ENCODE peak calls at places on chromosome 18, in four cellular contexts. M is endothelial cell of umbilical vein, E is mammary epithelial cell, C is neural progenitor cell. W is an unnamed sample.

GRCh38 chr18:78822886-78823285 is 156.7 kb upstream of the SALL3 start:
- DNase-seq in C (no peak), E (no peak), M (no peak), W (no peak)

GRCh38 chr18:5841518-5841917 is 53.8 kb downstream of the TMEM200C start:
- DNase-seq in E (no peak), C (no peak), M (peak), W (no peak)

GRCh38 chr18:45324489-45325111 is 290.7 kb upstream of the SLC14A2 start:
- DNase-seq in M (no peak), E (no peak), C (peak), W (peak)

GRCh38 chr18:408367-408766 is 92.1 kb downstream of the COLEC12 start:
- DNase-seq in E (no peak), M (no peak), C (no peak), W (no peak)

GRCh38 chr18:9916067-9916684 is 2.4 kb downstream of the VAPA start:
- DNase-seq in M (peak), C (peak), E (no peak), W (no peak)

GRCh38 chr18:74299162-74299561 is 7.4 kb upstream of the CYB5A start:
- DNase-seq in C (no peak), E (no peak), M (no peak), W (no peak)

GRCh38 chr18:39561136-39561535 is 1995.5 kb upstream of the CELF4 start:
- DNase-seq in C (no peak), E (no peak), M (peak), W (peak)

GRCh38 chr18:13611616-13612110 is 114.7 kb downstream of the FAM210A start:
- DNase-seq in M (peak), C (no peak), E (peak), W (peak)

GRCh38 chr18:63823516-63824219 is 48.5 kb downstream of the SERPINB7 start:
- DNase-seq in M (peak), C (peak), E (no peak), W (peak)

GRCh38 chr18:46173393-46174316 is 69.5 kb downstream of the HAUS1 start:
- DNase-seq in C (peak), E (peak), M (peak), W (peak)

GRCh38 chr18:13517369-13517768 is 209.0 kb downstream of the FAM210A start:
- DNase-seq in C (no peak), M (no peak), E (no peak), W (no peak)

GRCh38 chr18:44594779-44595467 is 85.8 kb upstream of the SETBP1 start:
- DNase-seq in M (peak), E (peak), C (no peak), W (peak)

GRCh38 chr18:616380-616995 is 19.7 kb downstream of the CLUL1 start:
- DNase-seq in M (peak), E (peak), C (peak), W (peak)

GRCh38 chr18:1296237-1296636 is 391.6 kb downstream of the ADCYAP1 start:
- DNase-seq in C (no peak), M (no peak), E (no peak), W (no peak)

GRCh38 chr18:67600181-67600631 is 83.7 kb upstream of the DSEL start:
- DNase-seq in E (peak), C (no peak), M (no peak), W (peak)

GRCh38 chr18:31723998-31724711 is 36.5 kb downstream of the SLC25A52 start:
- DNase-seq in M (no peak), C (no peak), E (no peak), W (peak)

GRCh38 chr18:74861154-74861553 is 263.5 kb downstream of the ZNF407 start:
- DNase-seq in C (no peak), M (peak), E (no peak), W (peak)

GRCh38 chr18:55821219-55821618 is 233.2 kb upstream of the TCF4 start:
- DNase-seq in C (no peak), M (no peak), E (peak), W (peak)

GRCh38 chr18:13513481-13513880 is 212.9 kb downstream of the FAM210A start:
- DNase-seq in C (no peak), M (no peak), E (no peak), W (no peak)

DNA sequence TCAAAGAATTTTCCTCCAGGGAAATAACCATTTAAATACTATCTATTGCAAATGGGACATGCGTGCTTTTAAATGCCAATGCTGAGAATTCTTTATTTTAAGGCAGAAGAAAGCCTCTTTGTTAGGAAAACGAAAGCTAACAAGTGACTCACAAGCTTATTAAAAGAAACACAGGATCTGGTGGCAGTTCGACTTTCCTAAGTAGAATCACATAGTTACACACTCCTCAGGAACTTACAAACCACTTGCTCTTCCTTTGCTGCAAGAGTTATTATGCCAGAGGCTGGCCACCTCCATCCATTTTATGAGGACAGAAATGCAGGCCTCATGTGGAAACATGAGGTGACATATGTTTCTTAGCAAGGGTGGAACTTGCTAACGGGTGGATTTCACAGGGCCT is 152.5 kb upstream of the TTC39C start:
- DNase-seq in E (peak), M (peak), C (no peak), W (peak)
- H3K4me2 ChIP-seq in E (peak), M (no peak), C (no peak), W (peak)

DNA sequence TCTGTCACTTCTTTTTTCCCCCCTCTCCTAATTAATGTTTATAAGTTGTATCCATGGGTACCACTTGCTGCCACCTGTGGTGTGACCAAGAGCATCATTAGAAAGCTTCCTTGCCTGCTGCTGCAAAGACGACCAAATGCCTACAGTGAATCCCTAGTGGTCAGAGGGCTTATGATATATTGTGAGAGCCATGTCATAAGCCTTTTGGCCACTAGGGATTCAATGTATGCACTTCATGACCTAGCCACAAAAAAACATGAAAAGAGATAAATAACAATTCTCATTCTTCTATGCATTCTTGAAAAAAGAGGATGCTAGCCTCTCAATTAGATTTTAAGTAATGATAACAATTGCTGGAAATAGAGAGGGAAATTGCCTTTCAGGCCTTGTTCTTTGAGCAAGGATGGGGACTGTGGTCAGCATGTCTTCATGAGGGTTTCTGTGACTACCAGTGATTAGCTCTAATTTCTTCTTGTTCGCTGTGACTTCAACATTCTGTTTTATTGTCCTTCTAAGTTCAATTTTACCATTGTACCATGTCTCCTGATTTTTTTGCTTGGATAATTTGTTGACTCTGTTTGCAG is 435.3 kb downstream of the TGIF1 start:
- DNase-seq in E (no peak), C (peak), M (no peak), W (no peak)
- TF ChIP-seq CTCF in E (peak), C (peak), M (peak), W (peak)

DNA sequence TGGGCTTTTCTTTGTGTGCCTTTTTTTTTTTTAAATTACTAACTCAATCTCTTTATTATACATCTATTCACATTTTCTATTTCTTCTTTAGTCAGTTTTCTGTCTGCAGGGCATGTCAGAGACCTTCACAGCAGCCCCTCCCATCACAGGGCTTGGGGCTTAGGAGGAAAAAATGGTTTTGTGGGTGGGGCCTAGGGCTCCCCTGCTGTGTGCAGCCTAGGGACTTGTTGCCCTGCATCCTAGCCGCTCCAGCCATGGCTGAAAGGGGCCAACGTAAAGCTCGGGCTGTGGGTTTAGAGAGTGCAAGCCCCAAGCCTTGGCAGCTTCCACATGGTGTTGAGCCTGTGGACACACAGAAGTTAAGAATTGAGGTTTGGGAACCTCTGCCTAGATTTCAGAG is 13.8 kb downstream of the ZSCAN30 start:
- DNase-seq in C (no peak), M (no peak), E (no peak), W (no peak)
- H3K4me2 ChIP-seq in C (no peak), M (no peak), E (no peak), W (no peak)

GRCh38 chr18:7117390-7118355 is at the start of gene LAMA1:
- DNase-seq in C (peak), M (no peak), E (no peak), W (no peak)
- TF ChIP-seq CTCF in C (no peak), M (no peak), E (no peak), W (no peak)

W was measured in astrocyte.